ENCODE peak calls at places on chromosomes 6 and 20, in six cellular contexts. M is OCI-LY7, R is ELF-1, N is caudate nucleus, J is mucosa of gallbladder, A is T-cell. K is an unnamed sample.

GRCh38 chr6:115001726-115002436 is 659.1 kb upstream of the HS3ST5 start:
- DNase-seq in M (peak; percentile 16), R (no peak), N (no peak), J (no peak), A (no peak), K (peak; percentile 5)

GRCh38 chr6:41818271-41819054 is 31.0 kb downstream of the TOMM6 start:
- DNase-seq in M (no peak), R (no peak), N (no peak), J (no peak), A (no peak), K (peak; percentile 65)

GRCh38 chr20:46622125-46622524 is 29.1 kb downstream of the SLC13A3 start:
- DNase-seq in M (no peak), R (no peak), N (no peak), J (no peak), A (no peak), K (no peak)

GRCh38 chr6:132736239-132736638 is 21.5 kb downstream of the VNN2 start:
- DNase-seq in M (no peak), R (no peak), N (no peak), J (no peak), A (no peak), K (no peak)

GRCh38 chr6:3231213-3232016 is 4.0 kb upstream of the TUBB2B start:
- DNase-seq in M (no peak), R (peak; percentile 77), N (peak; percentile 75), J (peak; percentile 84), A (no peak), K (no peak)

GRCh38 chr6:34969662-34970265 is 80.7 kb downstream of the ANKS1A start:
- DNase-seq in M (no peak), R (no peak), N (no peak), J (no peak), A (no peak), K (no peak)

GRCh38 chr6:166775180-166775922 is 148.3 kb upstream of the RPS6KA2 start:
- DNase-seq in M (peak; percentile 83), R (peak; percentile 69), N (peak; percentile 46), J (peak; percentile 44), A (peak; percentile 39), K (peak; percentile 85)

GRCh38 chr6:156842598-156843250 is 65.5 kb downstream of the ARID1B start:
- DNase-seq in M (no peak), R (no peak), N (no peak), J (no peak), A (no peak), K (no peak)

GRCh38 chr6:93423542-93423941 is 4.2 kb upstream of the EPHA7 start:
- DNase-seq in M (peak; percentile 60), R (peak; percentile 35), N (no peak), J (peak; percentile 39), A (no peak), K (peak; percentile 69)

GRCh38 chr20:47360489-47361267 is 4.2 kb upstream of the ZMYND8 start:
- DNase-seq in M (no peak), R (peak; percentile 92), N (peak; percentile 52), J (peak; percentile 75), A (no peak), K (peak; percentile 87)

GRCh38 chr6:166775923-166776220 is 148.8 kb upstream of the RPS6KA2 start:
- DNase-seq in M (no peak), R (no peak), N (no peak), J (no peak), A (no peak), K (no peak)

GRCh38 chr6:131250121-131250520 is 114.9 kb downstream of the AKAP7 start:
- DNase-seq in M (peak; percentile 50), R (peak; percentile 58), N (peak; percentile 61), J (peak; percentile 73), A (peak; percentile 5), K (peak; percentile 77)

GRCh38 chr6:116173928-116174327 is 48.0 kb upstream of the COL10A1 start:
- DNase-seq in M (no peak), R (no peak), N (no peak), J (no peak), A (no peak), K (no peak)

GRCh38 chr6:162683135-162683534 is 44.4 kb downstream of the PRKN start:
- DNase-seq in M (no peak), R (no peak), N (no peak), J (no peak), A (no peak), K (no peak)